ENCODE peak calls at places on chromosomes 16 and 17, in ten cellular contexts. One of them, this sample, is unnamed.
A peak's percentile ranks its signal among the peaks of the same experiment; 100 is the strongest.

GRCh38 chr16:50121721-50122445 is 31.2 kb upstream of the TENT4B start:
- DNase-seq in pancreas: no peak
- DNase-seq in mesendoderm: no peak
- DNase-seq in Caco-2: no peak
- DNase-seq in GM23248: no peak
- DNase-seq in SJCRH30: peak; percentile 16
- DNase-seq in OCI-LY7: no peak
- DNase-seq in GM23338: peak; percentile 41
- DNase-seq in lung: no peak
- DNase-seq in thoracic aorta: no peak
- DNase-seq in this sample: no peak

GRCh38 chr16:70453117-70453890 is 1.1 kb upstream of the FCSK start:
- DNase-seq in GM23338: no peak
- DNase-seq in Caco-2: no peak
- DNase-seq in lung: no peak
- DNase-seq in OCI-LY7: no peak
- DNase-seq in SJCRH30: no peak
- DNase-seq in GM23248: no peak
- DNase-seq in pancreas: no peak
- DNase-seq in mesendoderm: no peak
- DNase-seq in thoracic aorta: no peak
- DNase-seq in this sample: no peak

GRCh38 chr17:40168262-40168832 is 8.9 kb upstream of the RAPGEFL1 start:
- DNase-seq in OCI-LY7: peak; percentile 72
- DNase-seq in pancreas: no peak
- DNase-seq in GM23248: peak; percentile 81
- DNase-seq in mesendoderm: peak; percentile 92
- DNase-seq in lung: no peak
- DNase-seq in SJCRH30: peak; percentile 71
- DNase-seq in thoracic aorta: no peak
- DNase-seq in Caco-2: peak; percentile 71
- DNase-seq in GM23338: peak; percentile 92
- DNase-seq in this sample: peak; percentile 36

GRCh38 chr17:61579961-61580360 is 11.1 kb downstream of the NACA2 start:
- DNase-seq in Caco-2: no peak
- DNase-seq in GM23338: peak; percentile 15
- DNase-seq in GM23248: peak; percentile 28
- DNase-seq in mesendoderm: no peak
- DNase-seq in OCI-LY7: no peak
- DNase-seq in lung: no peak
- DNase-seq in SJCRH30: peak; percentile 64
- DNase-seq in thoracic aorta: no peak
- DNase-seq in pancreas: no peak
- DNase-seq in this sample: no peak

GRCh38 chr16:24805484-24805883 is 40.3 kb upstream of the SLC5A11 start:
- DNase-seq in pancreas: no peak
- DNase-seq in GM23338: no peak
- DNase-seq in lung: no peak
- DNase-seq in mesendoderm: no peak
- DNase-seq in SJCRH30: no peak
- DNase-seq in thoracic aorta: no peak
- DNase-seq in Caco-2: no peak
- DNase-seq in GM23248: no peak
- DNase-seq in OCI-LY7: no peak
- DNase-seq in this sample: no peak

GRCh38 chr17:60395508-60396065 is 3.7 kb upstream of the USP32 start:
- DNase-seq in lung: no peak
- DNase-seq in SJCRH30: no peak
- DNase-seq in OCI-LY7: no peak
- DNase-seq in thoracic aorta: no peak
- DNase-seq in GM23248: no peak
- DNase-seq in mesendoderm: no peak
- DNase-seq in GM23338: no peak
- DNase-seq in pancreas: no peak
- DNase-seq in Caco-2: no peak
- DNase-seq in this sample: no peak

GRCh38 chr17:57125866-57126265 is 40.8 kb downstream of the AKAP1 start:
- DNase-seq in SJCRH30: peak; percentile 89
- DNase-seq in pancreas: no peak
- DNase-seq in thoracic aorta: no peak
- DNase-seq in GM23248: no peak
- DNase-seq in OCI-LY7: no peak
- DNase-seq in lung: no peak
- DNase-seq in Caco-2: no peak
- DNase-seq in GM23338: no peak
- DNase-seq in mesendoderm: no peak
- DNase-seq in this sample: no peak

GRCh38 chr17:77611791-77612466 is 346.6 kb upstream of the TNRC6C start:
- DNase-seq in OCI-LY7: no peak
- DNase-seq in mesendoderm: no peak
- DNase-seq in GM23248: no peak
- DNase-seq in SJCRH30: no peak
- DNase-seq in Caco-2: no peak
- DNase-seq in pancreas: no peak
- DNase-seq in thoracic aorta: no peak
- DNase-seq in GM23338: no peak
- DNase-seq in lung: no peak
- DNase-seq in this sample: no peak

GRCh38 chr17:78738245-78738644 is 43.8 kb downstream of the CYTH1 start:
- DNase-seq in mesendoderm: peak; percentile 49
- DNase-seq in SJCRH30: no peak
- DNase-seq in OCI-LY7: peak; percentile 77
- DNase-seq in Caco-2: no peak
- DNase-seq in lung: no peak
- DNase-seq in GM23338: no peak
- DNase-seq in GM23248: no peak
- DNase-seq in thoracic aorta: no peak
- DNase-seq in pancreas: no peak
- DNase-seq in this sample: no peak

GRCh38 chr16:15498427-15499175 is 64.2 kb downstream of the BMERB1 start:
- DNase-seq in GM23248: peak; percentile 73
- DNase-seq in pancreas: no peak
- DNase-seq in OCI-LY7: no peak
- DNase-seq in lung: no peak
- DNase-seq in Caco-2: no peak
- DNase-seq in mesendoderm: peak; percentile 49
- DNase-seq in thoracic aorta: no peak
- DNase-seq in GM23338: peak; percentile 41
- DNase-seq in SJCRH30: peak; percentile 62
- DNase-seq in this sample: no peak

GRCh38 chr16:83143788-83144187 is 517.0 kb downstream of the CDH13 start:
- DNase-seq in lung: no peak
- DNase-seq in mesendoderm: peak; percentile 98
- DNase-seq in pancreas: no peak
- DNase-seq in thoracic aorta: no peak
- DNase-seq in OCI-LY7: no peak
- DNase-seq in GM23248: no peak
- DNase-seq in Caco-2: peak; percentile 97
- DNase-seq in GM23338: no peak
- DNase-seq in SJCRH30: peak; percentile 87
- DNase-seq in this sample: no peak

GRCh38 chr16:3065069-3065741 is at the start of gene IL32:
- DNase-seq in pancreas: peak; percentile 95
- DNase-seq in thoracic aorta: no peak
- DNase-seq in mesendoderm: no peak
- DNase-seq in Caco-2: peak; percentile 89
- DNase-seq in GM23338: no peak
- DNase-seq in GM23248: peak; percentile 80
- DNase-seq in lung: peak; percentile 70
- DNase-seq in SJCRH30: peak; percentile 88
- DNase-seq in OCI-LY7: no peak
- DNase-seq in this sample: no peak

GRCh38 chr16:27722266-27722636 is 172.3 kb downstream of the KATNIP start:
- DNase-seq in Caco-2: no peak
- DNase-seq in thoracic aorta: no peak
- DNase-seq in GM23338: no peak
- DNase-seq in mesendoderm: no peak
- DNase-seq in OCI-LY7: no peak
- DNase-seq in lung: no peak
- DNase-seq in GM23248: no peak
- DNase-seq in SJCRH30: no peak
- DNase-seq in pancreas: no peak
- DNase-seq in this sample: no peak

GRCh38 chr17:16086957-16087356 is 87.3 kb downstream of the TTC19 start:
- DNase-seq in mesendoderm: no peak
- DNase-seq in thoracic aorta: no peak
- DNase-seq in lung: no peak
- DNase-seq in GM23338: no peak
- DNase-seq in GM23248: no peak
- DNase-seq in SJCRH30: no peak
- DNase-seq in Caco-2: no peak
- DNase-seq in pancreas: no peak
- DNase-seq in OCI-LY7: no peak
- DNase-seq in this sample: no peak

GRCh38 chr17:4480929-4481898 is 17.5 kb upstream of the SPNS2 start:
- DNase-seq in pancreas: no peak
- DNase-seq in OCI-LY7: peak; percentile 73
- DNase-seq in mesendoderm: no peak
- DNase-seq in thoracic aorta: no peak
- DNase-seq in SJCRH30: no peak
- DNase-seq in GM23248: no peak
- DNase-seq in GM23338: no peak
- DNase-seq in lung: no peak
- DNase-seq in Caco-2: no peak
- DNase-seq in this sample: no peak

DNA sequence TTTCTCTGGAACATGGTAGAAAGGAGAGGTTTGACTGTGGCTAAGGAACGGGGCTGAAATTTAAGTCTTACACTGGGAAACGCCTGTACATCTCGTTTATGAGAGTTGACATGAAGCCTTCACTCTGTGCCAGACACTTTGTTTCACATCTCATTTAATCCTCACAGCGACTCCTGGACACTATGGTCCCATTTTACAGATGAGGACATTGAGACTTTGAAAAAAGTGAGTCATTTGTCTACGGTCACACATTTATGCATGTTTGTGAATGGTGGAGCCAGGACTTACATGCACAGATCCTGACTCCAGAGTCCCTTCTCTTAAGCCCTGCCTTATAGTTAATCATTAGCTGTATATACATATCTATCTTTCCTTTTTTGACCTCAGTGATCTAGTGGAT is 318.4 kb upstream of the EEF2KMT start:
- DNase-seq in mesendoderm: no peak
- DNase-seq in GM23338: no peak
- DNase-seq in OCI-LY7: no peak
- DNase-seq in Caco-2: no peak
- DNase-seq in lung: no peak
- DNase-seq in thoracic aorta: no peak
- DNase-seq in GM23248: no peak
- DNase-seq in SJCRH30: no peak
- DNase-seq in pancreas: no peak
- DNase-seq in this sample: no peak
- H3K4me1 ChIP-seq in mesendoderm: no peaks in the 10 kb centered on the region
- H3K4me1 ChIP-seq in GM23338: no peaks in the 10 kb centered on the region
- H3K4me1 ChIP-seq in OCI-LY7: no peaks in the 10 kb centered on the region
- H3K4me1 ChIP-seq in Caco-2: no peaks in the 10 kb centered on the region
- H3K4me1 ChIP-seq in lung: no peaks in the 10 kb centered on the region
- H3K4me1 ChIP-seq in thoracic aorta: no peaks in the 10 kb centered on the region
- H3K4me1 ChIP-seq in GM23248: no peaks in the 10 kb centered on the region
- H3K4me1 ChIP-seq in SJCRH30: no peaks in the 10 kb centered on the region
- H3K4me1 ChIP-seq in pancreas: no peaks in the 10 kb centered on the region
- H3K4me1 ChIP-seq in this sample: no peaks in the 10 kb centered on the region

DNA sequence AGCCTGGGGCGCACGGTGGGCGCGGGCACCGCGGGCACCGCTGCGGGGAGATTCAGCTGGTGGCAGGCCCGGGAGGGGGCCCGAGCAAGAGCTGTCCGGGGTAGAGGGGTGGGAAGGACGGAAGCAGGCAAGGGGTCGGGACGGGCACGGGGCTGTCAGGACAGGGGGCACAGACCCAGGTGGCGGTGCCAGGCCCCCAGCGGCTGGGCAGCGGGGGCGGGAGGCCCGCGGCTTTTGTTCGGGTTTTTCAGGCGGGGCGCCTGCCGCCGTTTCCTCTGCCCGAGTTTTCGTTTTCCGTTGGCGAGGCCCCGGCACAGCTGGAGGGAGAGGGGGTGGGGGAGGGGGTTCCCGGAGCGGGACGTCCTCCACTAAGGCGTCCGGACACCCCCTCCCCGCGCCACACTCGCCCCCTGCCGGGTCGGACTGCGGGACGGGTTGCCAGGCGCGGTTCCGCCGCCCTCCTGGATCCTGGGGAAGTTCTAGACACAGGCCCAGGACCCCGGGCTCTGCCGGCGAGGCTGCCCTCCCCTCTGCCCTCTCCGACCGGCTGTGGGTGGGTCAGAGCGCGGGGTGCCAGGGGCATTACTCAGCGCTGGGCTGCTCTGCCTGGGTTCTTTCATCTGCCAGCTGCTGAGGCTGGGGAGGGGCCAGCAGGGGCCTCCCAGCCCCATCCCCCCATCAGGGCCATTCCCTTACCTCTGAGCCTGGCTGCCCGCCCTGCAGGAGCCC is 543 bp downstream of the ARHGAP23 start:
- DNase-seq in GM23338: peak; percentile 72
- DNase-seq in mesendoderm: no peak
- DNase-seq in lung: no peak
- DNase-seq in Caco-2: no peak
- DNase-seq in thoracic aorta: no peak
- DNase-seq in GM23248: peak; percentile 77
- DNase-seq in pancreas: no peak
- DNase-seq in SJCRH30: no peak
- DNase-seq in OCI-LY7: peak; percentile 39
- DNase-seq in this sample: no peak
- H3K4me3 ChIP-seq in GM23338: peak overlapping the region; percentile 87
- H3K4me3 ChIP-seq in mesendoderm: peak overlapping the region; percentile 52
- H3K4me3 ChIP-seq in lung: peak overlapping the region; percentile 78
- H3K4me3 ChIP-seq in Caco-2: no peak overlapping the region
- H3K4me3 ChIP-seq in thoracic aorta: peak overlapping the region; percentile 98
- H3K4me3 ChIP-seq in GM23248: peak overlapping the region; percentile 84
- H3K4me3 ChIP-seq in pancreas: peak overlapping the region; percentile 65
- H3K4me3 ChIP-seq in SJCRH30: peak overlapping the region; percentile 48
- H3K4me3 ChIP-seq in OCI-LY7: peak overlapping the region; percentile 74
- H3K4me3 ChIP-seq in this sample: peak overlapping the region; percentile 76

GRCh38 chr17:76544916-76545365 is 5.1 kb downstream of the PRCD start:
- DNase-seq in pancreas: no peak
- DNase-seq in mesendoderm: no peak
- DNase-seq in lung: no peak
- DNase-seq in GM23338: no peak
- DNase-seq in Caco-2: no peak
- DNase-seq in GM23248: no peak
- DNase-seq in OCI-LY7: no peak
- DNase-seq in thoracic aorta: no peak
- DNase-seq in SJCRH30: no peak
- DNase-seq in this sample: no peak
- H3K4me1 ChIP-seq in pancreas: peaks cover 14% of the 10 kb centered on the region
- H3K4me1 ChIP-seq in mesendoderm: peaks cover 19% of the 10 kb centered on the region
- H3K4me1 ChIP-seq in lung: no peaks in the 10 kb centered on the region
- H3K4me1 ChIP-seq in GM23338: peaks cover 22% of the 10 kb centered on the region
- H3K4me1 ChIP-seq in Caco-2: peaks cover 9% of the 10 kb centered on the region
- H3K4me1 ChIP-seq in GM23248: peaks cover 11% of the 10 kb centered on the region
- H3K4me1 ChIP-seq in OCI-LY7: peaks cover 26% of the 10 kb centered on the region
- H3K4me1 ChIP-seq in thoracic aorta: peaks cover 11% of the 10 kb centered on the region
- H3K4me1 ChIP-seq in SJCRH30: peaks cover 43% of the 10 kb centered on the region
- H3K4me1 ChIP-seq in this sample: peaks cover 4% of the 10 kb centered on the region

DNA sequence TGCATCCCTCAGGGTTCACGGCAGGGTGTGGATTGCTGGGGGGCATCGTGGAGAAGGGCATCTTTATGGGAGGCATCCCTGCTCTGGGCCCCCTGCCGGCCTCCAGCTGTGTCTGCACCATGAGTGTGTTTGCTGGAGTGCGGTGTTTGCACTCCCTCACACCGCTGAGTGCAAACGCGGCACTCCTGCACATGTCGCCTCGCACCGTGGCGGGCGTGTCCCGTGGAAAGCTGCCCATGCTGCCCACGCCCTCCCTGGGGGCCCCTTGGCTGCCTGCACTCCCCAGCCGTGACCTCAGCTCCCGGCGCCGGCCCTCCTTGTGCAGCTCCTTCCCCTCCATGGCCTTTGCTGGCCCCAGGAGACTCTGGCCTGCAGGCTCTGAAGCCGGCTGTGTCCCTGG is 74.6 kb upstream of the ZNF750 start:
- DNase-seq in mesendoderm: no peak
- DNase-seq in thoracic aorta: no peak
- DNase-seq in GM23248: peak; percentile 58
- DNase-seq in GM23338: no peak
- DNase-seq in Caco-2: no peak
- DNase-seq in lung: no peak
- DNase-seq in SJCRH30: no peak
- DNase-seq in pancreas: no peak
- DNase-seq in OCI-LY7: peak; percentile 72
- DNase-seq in this sample: no peak
- H3K4me3 ChIP-seq in mesendoderm: no peak overlapping the region
- H3K4me3 ChIP-seq in thoracic aorta: no peak overlapping the region
- H3K4me3 ChIP-seq in GM23248: no peak overlapping the region
- H3K4me3 ChIP-seq in GM23338: no peak overlapping the region
- H3K4me3 ChIP-seq in Caco-2: no peak overlapping the region
- H3K4me3 ChIP-seq in lung: no peak overlapping the region
- H3K4me3 ChIP-seq in SJCRH30: no peak overlapping the region
- H3K4me3 ChIP-seq in pancreas: no peak overlapping the region
- H3K4me3 ChIP-seq in OCI-LY7: peak overlapping the region; percentile 47
- H3K4me3 ChIP-seq in this sample: no peak overlapping the region